ENCODE peak calls at places on chromosomes 12 and 14, in six cellular contexts. P, Q, N, X, J and B are unnamed samples.

GRCh38 chr12:57027011-57027804 is 10.9 kb upstream of the TAC3 start:
- DNase-seq in P (no peak), Q (no peak), N (no peak), X (no peak), J (no peak), B (no peak)

GRCh38 chr12:107351109-107351508 is 257.8 kb upstream of the CRY1 start:
- DNase-seq in P (no peak), Q (no peak), N (no peak), X (no peak), J (no peak), B (no peak)

GRCh38 chr14:53186532-53186931 is 33.4 kb upstream of the DDHD1 start:
- DNase-seq in P (no peak), Q (no peak), N (no peak), X (no peak), J (no peak), B (no peak)

GRCh38 chr12:69951108-69951507 is 126.1 kb downstream of the MYRFL start:
- DNase-seq in P (no peak), Q (no peak), N (no peak), X (no peak), J (no peak), B (no peak)

GRCh38 chr12:6430124-6430989 is 14.4 kb upstream of the CD27 start:
- DNase-seq in P (no peak), Q (peak; percentile 96), N (peak; percentile 97), X (no peak), J (no peak), B (peak; percentile 73)

GRCh38 chr12:7075931-7076330 is 15.4 kb downstream of the C1S start:
- DNase-seq in P (no peak), Q (peak; percentile 82), N (peak; percentile 66), X (no peak), J (no peak), B (no peak)

GRCh38 chr14:105866841-105867321 is 340.5 kb downstream of the TMEM121 start:
- DNase-seq in P (no peak), Q (no peak), N (no peak), X (no peak), J (no peak), B (no peak)

GRCh38 chr14:51657762-51658161 is 6.1 kb downstream of the FRMD6 start:
- DNase-seq in P (no peak), Q (peak; percentile 61), N (peak; percentile 47), X (no peak), J (no peak), B (no peak)

GRCh38 chr14:75531660-75532317 is 9.5 kb downstream of the BATF start:
- DNase-seq in P (no peak), Q (no peak), N (no peak), X (no peak), J (no peak), B (no peak)

GRCh38 chr12:75208851-75209781 is 523 bp downstream of the KCNC2 start:
- DNase-seq in P (peak; percentile 73), Q (peak; percentile 18), N (peak; percentile 38), X (peak; percentile 85), J (no peak), B (no peak)

GRCh38 chr14:46574976-46575375 is 76.6 kb downstream of the RPL10L start:
- DNase-seq in P (no peak), Q (no peak), N (no peak), X (no peak), J (no peak), B (no peak)

GRCh38 chr12:61758661-61759060 is 501.5 kb upstream of the USP15 start:
- DNase-seq in P (no peak), Q (no peak), N (peak; percentile 67), X (no peak), J (no peak), B (no peak)

GRCh38 chr14:81784084-81784483 is 250.4 kb upstream of the SEL1L start:
- DNase-seq in P (no peak), Q (no peak), N (no peak), X (no peak), J (no peak), B (no peak)

GRCh38 chr14:22973217-22974032 is 8.9 kb downstream of the AJUBA start:
- DNase-seq in P (peak; percentile 49), Q (peak; percentile 70), N (peak; percentile 80), X (peak; percentile 56), J (no peak), B (peak; percentile 44)

GRCh38 chr14:34971381-34971780 is 11.4 kb upstream of the SRP54 start:
- DNase-seq in P (no peak), Q (peak; percentile 56), N (peak; percentile 18), X (no peak), J (no peak), B (peak; percentile 62)

GRCh38 chr14:63840981-63841380 is 11.8 kb upstream of the SYNE2 start:
- DNase-seq in P (no peak), Q (no peak), N (no peak), X (peak; percentile 40), J (no peak), B (peak; percentile 18)

GRCh38 chr12:130632582-130633174 is 83.4 kb downstream of the RIMBP2 start:
- DNase-seq in P (no peak), Q (no peak), N (no peak), X (no peak), J (no peak), B (no peak)

GRCh38 chr12:130636370-130636769 is 79.7 kb downstream of the RIMBP2 start:
- DNase-seq in P (no peak), Q (no peak), N (no peak), X (no peak), J (no peak), B (no peak)

GRCh38 chr12:130639759-130640158 is 76.3 kb downstream of the RIMBP2 start:
- DNase-seq in P (no peak), Q (no peak), N (no peak), X (no peak), J (no peak), B (no peak)

GRCh38 chr12:130633771-130634170 is 82.3 kb downstream of the RIMBP2 start:
- DNase-seq in P (peak; percentile 61), Q (no peak), N (no peak), X (peak; percentile 91), J (peak; percentile 61), B (no peak)

DNA sequence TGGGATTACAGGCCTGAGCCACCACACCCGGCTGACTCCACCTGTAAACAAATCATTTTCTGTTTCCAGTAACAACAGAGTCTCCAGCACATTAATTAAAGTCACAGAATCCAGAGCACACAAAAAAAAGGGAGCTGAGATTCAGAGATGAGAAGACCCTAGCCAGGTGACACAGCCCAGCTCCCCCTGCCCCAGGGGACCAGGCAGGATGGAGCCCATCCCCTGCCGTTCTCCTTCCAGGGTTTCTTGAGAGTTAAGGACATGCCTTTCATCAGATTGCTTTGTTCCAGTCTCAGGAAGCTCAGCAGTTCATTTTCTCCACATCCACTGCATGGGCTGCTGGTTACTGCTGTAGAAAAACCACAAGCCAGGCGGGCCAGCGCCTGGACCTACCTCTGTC is 81.2 kb downstream of the RIMBP2 start:
- DNase-seq in P (no peak), Q (no peak), N (no peak), X (no peak), J (no peak), B (no peak)
- H4K91ac ChIP-seq in P (no peak overlapping the region), Q (no peak overlapping the region), N (no peak overlapping the region), X (no peak overlapping the region), J (no peak overlapping the region), B (no peak overlapping the region)

GRCh38 chr12:31227401-31227981 is 98.5 kb downstream of the SINHCAF start:
- DNase-seq in P (no peak), Q (no peak), N (no peak), X (no peak), J (no peak), B (no peak)
- H2AK5ac ChIP-seq in P (peak overlapping the region; percentile 15), Q (no peak overlapping the region), N (no peak overlapping the region), X (no peak overlapping the region), J (peak overlapping the region; percentile 39), B (peak overlapping the region; percentile 4)

GRCh38 chr12:108653082-108653516 is 19.4 kb upstream of the SELPLG start:
- DNase-seq in P (no peak), Q (no peak), N (no peak), X (no peak), J (no peak), B (no peak)
- H4K91ac ChIP-seq in P (no peak overlapping the region), Q (no peak overlapping the region), N (no peak overlapping the region), X (no peak overlapping the region), J (no peak overlapping the region), B (no peak overlapping the region)

GRCh38 chr14:65234752-65235361 is 132.5 kb upstream of the MAX start:
- DNase-seq in P (no peak), Q (no peak), N (no peak), X (no peak), J (no peak), B (no peak)
- H2AK5ac ChIP-seq in P (peak overlapping the region; percentile 78), Q (peak overlapping the region; percentile 37), N (peak overlapping the region; percentile 35), X (no peak overlapping the region), J (no peak overlapping the region), B (peak overlapping the region; percentile 77)

DNA sequence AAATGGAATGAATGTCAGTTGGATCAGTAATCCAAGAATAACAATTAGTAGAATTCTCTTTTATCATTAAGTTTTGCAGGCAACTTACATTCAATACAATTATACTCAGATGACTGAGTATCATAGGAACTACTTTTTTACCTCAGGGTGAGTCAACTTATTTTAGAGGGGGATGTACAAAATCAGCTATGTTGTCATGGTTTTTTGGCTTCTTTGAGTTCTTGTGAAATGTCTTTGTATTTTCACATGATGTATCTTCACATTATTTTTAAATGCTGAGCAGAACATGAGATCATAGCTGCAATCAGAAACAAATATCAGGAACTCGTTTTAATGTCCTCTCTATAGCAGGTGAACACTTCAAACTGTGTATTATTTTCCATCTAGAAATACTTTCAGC is 65.3 kb upstream of the PTPRR start:
- DNase-seq in P (no peak), Q (peak; percentile 29), N (no peak), X (no peak), J (no peak), B (no peak)
- H4K91ac ChIP-seq in P (no peak overlapping the region), Q (no peak overlapping the region), N (no peak overlapping the region), X (no peak overlapping the region), J (no peak overlapping the region), B (no peak overlapping the region)